ENCODE peak calls at places on chromosomes 16 and 17, in eight cellular contexts. U is colonic mucosa, V is kidney, X is upper lobe of right lung, R is A673, T is tibial artery, W is body of pancreas, F is SK-N-SH. G is an unnamed sample.

GRCh38 chr17:3959295-3959899 is 4.8 kb downstream of the ATP2A3 start:
- DNase-seq in F (no peak), U (peak; percentile 88), W (peak; percentile 74), R (no peak), V (no peak), T (no peak), X (no peak), G (no peak)

GRCh38 chr17:76953926-76954325 is 85.7 kb downstream of the MGAT5B start:
- DNase-seq in X (no peak), V (peak; percentile 11), F (no peak), U (no peak), R (peak; percentile 19), T (no peak), W (no peak), G (no peak)

GRCh38 chr17:11244781-11245180 is 3.8 kb downstream of the SHISA6 start:
- DNase-seq in T (no peak), U (no peak), W (no peak), F (no peak), V (no peak), X (no peak), R (no peak), G (no peak)

GRCh38 chr16:76386784-76387183 is 109.6 kb downstream of the CNTNAP4 start:
- DNase-seq in X (no peak), V (no peak), R (peak; percentile 3), T (no peak), F (no peak), W (no peak), U (no peak), G (no peak)

GRCh38 chr17:17988427-17988945 is 15.8 kb downstream of the DRC3 start:
- DNase-seq in R (no peak), X (no peak), F (no peak), W (no peak), V (no peak), T (no peak), U (no peak), G (no peak)

GRCh38 chr16:48318630-48319029 is 66.6 kb downstream of the SIAH1 start:
- DNase-seq in W (no peak), U (no peak), R (peak; percentile 5), F (no peak), V (no peak), X (no peak), T (no peak), G (no peak)

GRCh38 chr17:66947311-66947710 is 17.2 kb upstream of the CACNG4 start:
- DNase-seq in R (no peak), U (no peak), X (peak; percentile 48), F (no peak), W (no peak), T (no peak), V (peak; percentile 70), G (no peak)

GRCh38 chr17:62827722-62828498 is 19.8 kb upstream of the MARCHF10 start:
- DNase-seq in V (no peak), W (no peak), T (no peak), R (peak; percentile 34), F (peak; percentile 65), X (no peak), U (no peak), G (no peak)

GRCh38 chr16:57592591-57593003 is 35.8 kb upstream of the ADGRG1 start:
- DNase-seq in F (no peak), R (no peak), U (no peak), V (peak; percentile 75), X (no peak), T (no peak), W (no peak), G (no peak)

GRCh38 chr16:82653550-82654511 is 27.1 kb downstream of the CDH13 start:
- DNase-seq in U (no peak), X (no peak), V (peak; percentile 69), R (peak; percentile 81), F (no peak), W (no peak), T (no peak), G (peak; percentile 56)

GRCh38 chr17:7631398-7632380 is 1.8 kb downstream of the SHBG start:
- DNase-seq in W (no peak), V (no peak), F (peak; percentile 62), T (no peak), X (no peak), U (no peak), R (no peak), G (no peak)

DNA sequence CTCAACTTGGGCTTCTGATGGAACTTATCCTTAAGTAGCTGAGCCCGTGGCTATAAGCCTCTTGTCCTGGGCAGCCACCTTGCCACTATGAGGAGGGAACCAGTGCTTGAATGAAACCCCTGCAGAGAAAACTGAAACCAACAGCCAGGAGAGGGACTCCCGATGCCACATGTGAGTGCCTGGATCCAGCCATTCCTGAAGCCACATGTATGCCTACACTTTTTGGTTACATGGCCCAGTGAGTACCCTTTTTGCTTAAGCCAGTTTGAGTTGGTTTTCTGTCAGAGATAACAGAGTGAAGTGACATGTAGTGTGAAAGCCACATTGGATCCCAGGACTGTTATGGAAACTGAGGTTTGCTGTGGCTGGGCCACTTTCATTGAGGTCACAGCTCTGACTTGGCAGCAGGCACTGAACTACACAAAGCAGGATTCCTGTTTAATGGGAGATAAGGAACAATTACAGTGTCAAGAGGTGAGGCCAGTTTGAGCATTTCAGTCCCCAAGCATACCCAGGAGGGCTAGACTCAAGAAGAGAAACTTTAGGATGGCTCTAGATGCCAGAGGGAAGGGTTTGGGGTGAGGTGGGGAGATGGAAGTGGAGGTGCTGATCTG is 222.2 kb downstream of the PARN start:
- DNase-seq in V (no peak), X (no peak), U (no peak), R (no peak), W (no peak), T (no peak), F (no peak), G (no peak)
- H3K27ac ChIP-seq in V (no peak overlapping the region), X (no peak overlapping the region), U (no peak overlapping the region), R (no peak overlapping the region), W (no peak overlapping the region), T (no peak overlapping the region), F (no peak overlapping the region), G (no peak overlapping the region)

DNA sequence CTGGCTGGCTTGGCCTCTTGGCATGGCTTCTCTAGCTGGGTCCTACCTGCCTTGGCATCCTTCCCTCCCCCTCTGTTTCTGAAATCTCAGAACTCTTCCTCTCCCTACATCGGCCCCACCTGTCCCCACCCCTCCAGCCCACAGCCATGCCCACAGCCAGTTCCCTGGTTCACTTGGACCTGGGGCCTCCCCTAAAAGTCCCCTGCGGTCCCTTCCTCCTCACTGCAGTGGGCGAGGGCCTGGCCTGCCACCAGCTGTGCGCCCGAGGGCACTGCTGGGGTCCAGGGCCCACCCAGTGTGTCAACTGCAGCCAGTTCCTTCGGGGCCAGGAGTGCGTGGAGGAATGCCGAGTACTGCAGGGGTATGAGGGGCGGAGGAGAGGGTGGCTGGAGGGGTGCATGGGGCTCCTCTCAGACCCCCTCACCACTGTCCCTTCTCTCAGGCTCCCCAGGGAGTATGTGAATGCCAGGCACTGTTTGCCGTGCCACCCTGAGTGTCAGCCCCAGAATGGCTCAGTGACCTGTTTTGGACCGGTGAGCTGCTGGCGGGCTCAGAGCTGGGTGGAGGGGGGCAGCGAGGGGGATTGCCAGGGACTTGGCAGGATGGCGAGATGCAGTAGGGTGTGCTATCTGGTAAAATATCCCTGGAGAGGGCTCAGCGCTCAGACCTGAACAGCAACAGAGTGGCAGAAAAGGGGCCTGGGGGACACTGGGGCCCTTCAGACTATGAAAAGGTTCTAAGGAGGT is 14.1 kb downstream of the MIEN1 start:
- DNase-seq in T (no peak), F (no peak), V (peak; percentile 73), X (no peak), R (no peak), W (no peak), U (peak; percentile 19), G (no peak)
- H3K27ac ChIP-seq in T (no peak overlapping the region), F (no peak overlapping the region), V (peak overlapping the region; percentile 49), X (peak overlapping the region; percentile 55), R (no peak overlapping the region), W (peak overlapping the region; percentile 41), U (peak overlapping the region; percentile 86), G (no peak overlapping the region)

GRCh38 chr17:79224476-79224875 is 149.9 kb downstream of the ENGASE start:
- DNase-seq in F (peak; percentile 68), U (no peak), V (no peak), T (no peak), X (no peak), R (no peak), W (no peak), G (no peak)
- H3K27ac ChIP-seq in F (no peak overlapping the region), U (no peak overlapping the region), V (no peak overlapping the region), T (no peak overlapping the region), X (no peak overlapping the region), R (no peak overlapping the region), W (no peak overlapping the region), G (no peak overlapping the region)

GRCh38 chr17:28405632-28406477 is at the start of gene SLC46A1:
- DNase-seq in W (peak; percentile 72), X (peak; percentile 88), F (peak; percentile 91), T (peak; percentile 55), R (peak; percentile 62), V (peak; percentile 82), U (peak; percentile 65), G (peak; percentile 81)
- H3K27ac ChIP-seq in W (peak within 1 kb of the TSS; percentile 48), X (peak within 1 kb of the TSS; percentile 25), F (peak within 1 kb of the TSS; percentile 16), T (peak within 1 kb of the TSS; percentile 60), R (peak within 1 kb of the TSS; percentile 66), V (no peak within 1 kb of the TSS), U (no peak within 1 kb of the TSS), G (peak within 1 kb of the TSS; percentile 67)

DNA sequence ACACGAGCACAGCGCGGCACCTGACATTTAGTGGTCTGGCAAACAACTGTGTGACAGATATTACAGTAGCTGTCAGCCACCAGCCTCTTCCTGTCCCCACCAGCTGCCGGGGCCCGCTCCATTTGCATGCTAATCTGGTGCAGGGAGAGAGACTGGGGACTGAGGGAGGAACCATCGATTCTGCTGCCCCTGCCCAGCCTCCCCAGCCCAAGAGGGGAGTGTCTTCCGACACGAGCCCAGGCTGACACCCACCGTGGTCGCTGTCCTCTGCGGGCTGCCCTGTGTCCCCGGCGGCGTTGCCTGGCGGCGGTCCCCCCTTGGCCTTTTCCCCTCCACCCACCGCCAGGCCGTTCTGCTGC is 12.8 kb downstream of the NDUFAF8 start:
- DNase-seq in R (peak; percentile 59), X (no peak), W (no peak), V (peak; percentile 73), T (no peak), F (no peak), U (no peak), G (no peak)
- H3K27ac ChIP-seq in R (peak overlapping the region; percentile 47), X (no peak overlapping the region), W (no peak overlapping the region), V (no peak overlapping the region), T (no peak overlapping the region), F (no peak overlapping the region), U (peak overlapping the region; percentile 39), G (no peak overlapping the region)

DNA sequence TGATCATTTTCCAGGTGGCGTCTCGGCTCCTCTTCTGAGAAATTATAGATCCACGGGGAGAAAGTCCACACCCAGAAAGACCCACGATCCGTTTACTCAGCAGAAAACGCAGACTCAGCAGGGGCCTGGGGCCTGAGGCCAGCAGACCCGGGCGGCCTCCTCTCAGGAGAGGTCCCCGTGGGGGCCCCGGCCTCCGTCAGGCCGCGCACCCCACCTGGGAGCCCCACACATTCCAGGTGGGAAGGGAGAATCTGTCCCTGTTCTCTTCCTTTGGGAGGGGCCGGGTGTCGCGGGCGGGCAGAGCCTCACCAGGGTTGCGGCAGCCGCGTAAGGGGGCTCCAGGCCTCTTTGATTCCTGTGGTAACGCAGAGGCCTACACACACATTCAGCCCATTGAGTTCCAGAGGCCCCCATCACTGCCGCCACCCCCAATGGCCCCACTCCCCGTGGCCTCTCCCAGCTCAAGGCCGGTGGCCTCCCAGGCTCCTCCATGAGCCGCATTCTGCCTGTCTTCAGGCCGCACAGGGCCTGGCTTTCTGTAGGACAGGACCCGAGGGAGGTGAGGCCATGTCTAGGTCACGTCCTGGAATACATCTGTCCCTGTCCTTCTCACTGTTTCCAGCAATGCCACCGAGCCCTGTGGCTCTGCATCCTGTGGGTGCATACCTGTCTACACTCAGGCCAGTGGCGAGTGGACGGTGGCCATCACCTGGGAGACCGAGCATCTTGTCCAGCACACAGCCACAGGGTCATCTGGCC is 1.6 kb upstream of the IGFALS start:
- DNase-seq in T (no peak), F (no peak), R (no peak), U (no peak), W (no peak), V (peak; percentile 63), X (no peak), G (no peak)
- H3K27ac ChIP-seq in T (no peak overlapping the region), F (no peak overlapping the region), R (no peak overlapping the region), U (no peak overlapping the region), W (peak overlapping the region; percentile 69), V (no peak overlapping the region), X (peak overlapping the region; percentile 51), G (no peak overlapping the region)

G was measured in sigmoid colon.